ENCODE peak calls at places on chromosomes 6 and 20, in seven cellular contexts. F, M, X, R, E, D and O are unnamed samples.

GRCh38 chr6:45447005-45447404 is 69.3 kb upstream of the SUPT3H start:
- DNase-seq in M (no peak), F (no peak), D (no peak), R (no peak), E (no peak), X (no peak), O (no peak)

GRCh38 chr20:35461620-35462019 is 6.2 kb downstream of the CEP250 start:
- DNase-seq in X (no peak), M (no peak), R (no peak), E (no peak), F (no peak), D (no peak), O (no peak)

GRCh38 chr6:96942676-96943075 is 18.1 kb downstream of the KLHL32 start:
- DNase-seq in D (no peak), E (no peak), M (no peak), F (no peak), R (no peak), X (no peak), O (no peak)

GRCh38 chr20:40542065-40542464 is 147.0 kb downstream of the MAFB start:
- DNase-seq in F (no peak), D (no peak), R (no peak), M (no peak), X (no peak), E (no peak), O (no peak)

GRCh38 chr6:111591901-111592461 is 13.7 kb downstream of the TRAF3IP2 start:
- DNase-seq in X (no peak), E (no peak), F (no peak), M (no peak), D (peak; percentile 80), R (peak; percentile 76), O (peak; percentile 83)

GRCh38 chr20:21520702-21521595 is 7.1 kb upstream of the NKX2-2 start:
- DNase-seq in F (no peak), X (no peak), R (no peak), M (peak; percentile 71), E (no peak), D (no peak), O (peak; percentile 61)

GRCh38 chr6:154350293-154350692 is 6.3 kb downstream of the IPCEF1 start:
- DNase-seq in E (no peak), D (no peak), X (no peak), M (no peak), F (no peak), R (no peak), O (peak; percentile 44)

GRCh38 chr6:72757926-72758325 is 136.1 kb downstream of the KCNQ5 start:
- DNase-seq in M (no peak), F (no peak), R (no peak), D (no peak), E (no peak), X (no peak), O (no peak)

GRCh38 chr6:93746892-93747291 is 327.5 kb upstream of the EPHA7 start:
- DNase-seq in X (no peak), R (no peak), F (no peak), M (no peak), D (no peak), E (no peak), O (no peak)

GRCh38 chr6:169332250-169332649 is 78.6 kb upstream of the THBS2 start:
- DNase-seq in X (no peak), F (no peak), R (no peak), M (no peak), D (no peak), E (no peak), O (no peak)

GRCh38 chr6:20693466-20694063 is 159.3 kb downstream of the CDKAL1 start:
- DNase-seq in R (peak; percentile 52), M (no peak), F (no peak), X (no peak), D (peak; percentile 14), E (no peak), O (peak; percentile 40)

GRCh38 chr20:23350855-23351838 is 556 bp downstream of the NXT1 start:
- DNase-seq in D (no peak), X (peak; percentile 48), M (peak; percentile 50), R (peak; percentile 67), E (peak; percentile 72), F (no peak), O (peak; percentile 75)

GRCh38 chr6:144311361-144311760 is 26.2 kb downstream of the UTRN start:
- DNase-seq in M (no peak), E (no peak), F (no peak), D (no peak), R (no peak), X (no peak), O (no peak)

GRCh38 chr20:1467355-1468116 is 887 bp upstream of the NSFL1C start:
- DNase-seq in X (no peak), E (no peak), D (no peak), R (no peak), F (no peak), M (no peak), O (no peak)

GRCh38 chr20:47535088-47535487 is 33.4 kb downstream of the NCOA3 start:
- DNase-seq in E (no peak), M (no peak), D (no peak), X (no peak), F (no peak), R (no peak), O (no peak)

GRCh38 chr6:24376875-24377274 is 19.0 kb upstream of the DCDC2 start:
- DNase-seq in F (no peak), R (no peak), M (no peak), X (no peak), D (no peak), E (no peak), O (no peak)

GRCh38 chr6:56329296-56330050 is 82.1 kb upstream of the COL21A1 start:
- DNase-seq in M (no peak), D (no peak), X (no peak), E (no peak), F (no peak), R (no peak), O (peak; percentile 62)

GRCh38 chr20:25739615-25740320 is 43.1 kb upstream of the ZNF337 start:
- DNase-seq in E (no peak), D (no peak), X (no peak), R (peak; percentile 46), F (no peak), M (no peak), O (no peak)

GRCh38 chr6:106100755-106101154 is 14.6 kb downstream of the PRDM1 start:
- DNase-seq in F (no peak), R (no peak), E (no peak), X (no peak), M (no peak), D (no peak), O (no peak)

GRCh38 chr20:48783533-48784272 is 44.1 kb downstream of the PREX1 start:
- DNase-seq in M (no peak), R (no peak), D (no peak), X (no peak), E (peak; percentile 58), F (no peak), O (peak; percentile 18)

GRCh38 chr6:28974505-28974904 is 30.6 kb downstream of the ZNF311 start:
- DNase-seq in F (no peak), X (no peak), D (no peak), R (no peak), E (no peak), M (no peak), O (no peak)

GRCh38 chr6:89985744-89986493 is 91.7 kb downstream of the GJA10 start:
- DNase-seq in R (no peak), D (no peak), E (no peak), X (no peak), M (no peak), F (peak; percentile 82), O (peak; percentile 90)

GRCh38 chr6:151254451-151255081 is 14.8 kb downstream of the AKAP12 start:
- DNase-seq in D (no peak), R (no peak), X (no peak), E (no peak), F (no peak), M (no peak), O (peak; percentile 22)

GRCh38 chr6:145042559-145042958 is 692.8 kb downstream of the EPM2A start:
- DNase-seq in M (no peak), E (no peak), F (no peak), X (no peak), D (no peak), R (no peak), O (no peak)

GRCh38 chr20:44471481-44471882 is 4.2 kb upstream of the TTPAL start:
- DNase-seq in X (no peak), R (peak; percentile 60), F (no peak), E (no peak), M (no peak), D (no peak), O (peak; percentile 78)

GRCh38 chr6:114085206-114085605 is 114.3 kb upstream of the HDAC2 start:
- DNase-seq in X (no peak), R (no peak), E (no peak), D (peak; percentile 15), M (no peak), F (no peak), O (peak; percentile 61)

GRCh38 chr6:42260972-42261371 is 43.3 kb upstream of the MRPS10 start:
- DNase-seq in D (no peak), M (no peak), F (no peak), R (no peak), X (no peak), E (peak; percentile 53), O (peak; percentile 20)